ENCODE peak calls at places on chromosomes 4 and X, in nine cellular contexts. C is foreskin keratinocyte, S is H9, R is tibial artery, P is breast epithelium, E is ascending aorta, O is Panc1, K is uterus, V is psoas muscle. Y is an unnamed sample.

GRCh38 chr4:137310593-137311490 is 221.5 kb downstream of the PCDH18 start:
- DNase-seq in R (no peak), K (no peak), E (no peak), S (no peak), C (peak; percentile 69), P (no peak), V (no peak), O (no peak), Y (no peak)

GRCh38 chr4:37715889-37716402 is 29.8 kb upstream of the RELL1 start:
- DNase-seq in K (no peak), P (no peak), O (no peak), C (peak; percentile 86), V (no peak), S (no peak), R (no peak), E (no peak), Y (no peak)

GRCh38 chr4:182877326-182877883 is 39.8 kb downstream of the DCTD start:
- DNase-seq in R (peak; percentile 28), P (no peak), O (no peak), C (no peak), K (no peak), V (no peak), S (no peak), E (no peak), Y (no peak)

GRCh38 chrX:105475801-105476200 is 255.3 kb upstream of the TEX13A start:
- DNase-seq in P (no peak), S (no peak), O (no peak), C (no peak), E (no peak), R (no peak), K (no peak), V (no peak), Y (no peak)

GRCh38 chrX:1558761-1559468 is 21.9 kb upstream of the P2RY8 start:
- DNase-seq in V (no peak), C (no peak), S (no peak), E (no peak), R (no peak), P (no peak), K (no peak), O (no peak), Y (no peak)

GRCh38 chr4:144687466-144687865 is 41.5 kb downstream of the HHIP start:
- DNase-seq in R (no peak), S (no peak), P (no peak), V (no peak), K (no peak), O (no peak), E (no peak), C (no peak), Y (no peak)

GRCh38 chr4:139924782-139925181 is 229.2 kb downstream of the MAML3 start:
- DNase-seq in R (no peak), K (no peak), O (no peak), P (no peak), S (no peak), C (no peak), V (no peak), E (no peak), Y (no peak)

GRCh38 chrX:34147345-34147744 is 15.2 kb upstream of the FAM47A start:
- DNase-seq in O (no peak), S (peak; percentile 28), R (no peak), P (no peak), V (no peak), E (no peak), C (no peak), K (no peak), Y (no peak)

GRCh38 chr4:138263438-138263837 is 21.3 kb upstream of the SLC7A11 start:
- DNase-seq in S (no peak), E (no peak), K (no peak), R (no peak), P (no peak), O (no peak), V (no peak), C (peak; percentile 68), Y (no peak)

GRCh38 chr4:87030124-87030523 is 95.3 kb downstream of the AFF1 start:
- DNase-seq in O (no peak), V (no peak), E (no peak), R (no peak), S (no peak), K (no peak), C (no peak), P (no peak), Y (no peak)

GRCh38 chr4:75904086-75904485 is 1.8 kb upstream of the PPEF2 start:
- DNase-seq in R (no peak), V (no peak), O (no peak), P (no peak), K (no peak), S (no peak), E (no peak), C (no peak), Y (no peak)

GRCh38 chr4:88077911-88078310 is 70.5 kb downstream of the PKD2 start:
- DNase-seq in K (no peak), E (no peak), P (peak; percentile 37), S (no peak), C (no peak), O (no peak), V (no peak), R (no peak), Y (peak; percentile 33)

GRCh38 chr4:184769285-184769825 is 35.5 kb upstream of the CENPU start:
- DNase-seq in C (no peak), V (no peak), O (no peak), S (no peak), K (no peak), R (no peak), E (no peak), P (no peak), Y (no peak)

GRCh38 chrX:2550288-2551020 is 49.7 kb upstream of the DHRSX start:
- DNase-seq in P (no peak), S (no peak), O (no peak), E (no peak), C (peak; percentile 11), V (no peak), R (no peak), K (no peak), Y (no peak)

GRCh38 chr4:109433281-109434006 is at the start of gene SEC24B:
- DNase-seq in R (peak; percentile 93), S (peak; percentile 82), E (peak; percentile 64), V (peak; percentile 90), K (peak; percentile 83), P (peak; percentile 77), O (peak; percentile 13), C (peak; percentile 68), Y (peak; percentile 82)

GRCh38 chr4:174383783-174384182 is 100.1 kb downstream of the CEP44 start:
- DNase-seq in S (no peak), P (no peak), E (no peak), R (no peak), O (no peak), C (no peak), K (no peak), V (no peak), Y (no peak)

GRCh38 chr4:2962099-2962455 is 1.1 kb downstream of the NOP14 start:
- DNase-seq in V (no peak), C (no peak), P (no peak), O (no peak), S (no peak), E (no peak), K (no peak), R (no peak), Y (no peak)
- TF ChIP-seq CTCF in V (no peak), C (peak; percentile 16), P (no peak), O (no peak), S (no peak), E (no peak), K (no peak), R (no peak), Y (no peak)

GRCh38 chr4:143247866-143248265 is 63.1 kb downstream of the USP38 start:
- DNase-seq in E (no peak), K (no peak), P (no peak), S (no peak), R (no peak), V (no peak), O (no peak), C (no peak), Y (no peak)

GRCh38 chr4:143251348-143251747 is 66.6 kb downstream of the USP38 start:
- DNase-seq in O (no peak), E (no peak), V (no peak), C (no peak), K (no peak), R (no peak), P (no peak), S (no peak), Y (no peak)

GRCh38 chr4:143250617-143251016 is 65.9 kb downstream of the USP38 start:
- DNase-seq in V (no peak), K (no peak), O (no peak), E (no peak), P (no peak), C (no peak), R (no peak), S (no peak), Y (no peak)

GRCh38 chr4:143248827-143249226 is 64.1 kb downstream of the USP38 start:
- DNase-seq in E (no peak), S (no peak), C (no peak), R (no peak), K (no peak), V (no peak), P (no peak), O (no peak), Y (no peak)

DNA sequence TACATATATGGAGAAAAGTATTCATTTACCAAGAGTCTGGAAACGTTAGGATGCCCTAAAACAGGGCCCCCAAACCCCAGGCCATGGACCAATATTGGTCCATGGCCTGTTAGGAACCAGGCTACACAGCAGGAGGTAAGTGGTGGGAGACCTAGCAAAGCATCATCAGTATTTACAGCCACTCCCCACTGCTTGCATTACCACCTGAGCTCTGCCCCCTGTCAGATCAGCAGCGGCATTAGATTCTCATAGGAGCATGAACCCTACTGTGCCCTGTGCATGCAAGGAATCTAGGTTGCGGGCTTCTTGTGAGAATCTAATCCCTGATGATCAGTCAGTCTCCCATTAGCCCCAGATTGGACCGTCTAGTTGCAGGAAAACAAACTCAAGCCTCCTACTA is 62.3 kb downstream of the USP38 start:
- DNase-seq in O (no peak), E (no peak), K (no peak), V (no peak), R (no peak), P (no peak), C (no peak), S (no peak), Y (no peak)
- H3K27ac ChIP-seq in O (no peak overlapping the region), E (no peak overlapping the region), K (no peak overlapping the region), V (no peak overlapping the region), R (no peak overlapping the region), P (no peak overlapping the region), C (no peak overlapping the region), S (no peak overlapping the region), Y (no peak overlapping the region)

GRCh38 chrX:140563893-140564292 is 59.0 kb upstream of the SOX3 start:
- DNase-seq in P (no peak), O (no peak), K (no peak), E (no peak), S (no peak), C (no peak), R (no peak), V (no peak), Y (no peak)
- TF ChIP-seq CTCF in P (no peak), O (no peak), K (no peak), E (no peak), S (no peak), C (no peak), R (no peak), V (no peak), Y (no peak)

DNA sequence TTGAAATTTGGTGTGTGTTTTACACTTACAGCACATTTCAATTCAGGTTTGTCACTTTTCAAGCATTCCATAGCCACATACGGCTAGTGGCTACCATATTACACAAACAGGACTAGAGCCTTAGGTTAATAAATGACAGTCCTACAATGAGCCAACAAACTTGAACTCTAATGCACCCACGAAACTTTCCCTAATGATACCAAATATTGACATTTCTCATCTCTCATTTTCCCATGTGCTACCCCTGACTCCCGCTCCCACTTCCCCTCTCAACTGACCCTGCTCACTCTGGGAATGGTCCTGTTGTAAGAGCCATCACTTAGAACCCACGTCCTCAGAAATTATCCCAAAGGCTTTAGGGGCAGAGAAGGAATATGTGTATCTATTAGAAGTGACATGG is 4.9 kb upstream of the TLR10 start:
- DNase-seq in C (no peak), E (no peak), S (no peak), R (no peak), O (no peak), P (no peak), V (no peak), K (no peak), Y (no peak)
- H3K27ac ChIP-seq in C (peak overlapping the region; percentile 38), E (no peak overlapping the region), S (no peak overlapping the region), R (no peak overlapping the region), O (no peak overlapping the region), P (no peak overlapping the region), V (no peak overlapping the region), K (no peak overlapping the region), Y (no peak overlapping the region)